ENCODE peak calls at places on chromosomes 6 and 20, in six cellular contexts. C, Q, B, R, Y and H are unnamed samples.

GRCh38 chr6:31336872-31337496 is 20.0 kb downstream of the HLA-B start:
- DNase-seq in C (no peak), R (no peak), B (no peak), Y (peak; percentile 13), Q (no peak), H (peak; percentile 20)

GRCh38 chr6:137099689-137100398 is 55.1 kb upstream of the IL20RA start:
- DNase-seq in C (no peak), B (no peak), R (no peak), Q (no peak), Y (no peak), H (no peak)

GRCh38 chr20:3818155-3819151 is 1.9 kb upstream of the AP5S1 start:
- DNase-seq in Y (peak; percentile 82), B (peak; percentile 85), C (peak; percentile 87), R (peak; percentile 85), Q (peak; percentile 98), H (no peak)

GRCh38 chr6:137775720-137776119 is 91.3 kb upstream of the TNFAIP3 start:
- DNase-seq in C (no peak), R (no peak), Y (no peak), B (peak; percentile 81), Q (no peak), H (no peak)

GRCh38 chr6:134474980-134475379 is 157.1 kb upstream of the SGK1 start:
- DNase-seq in C (no peak), B (no peak), Q (no peak), Y (no peak), R (no peak), H (no peak)

GRCh38 chr20:50283370-50283769 is 92.7 kb downstream of the CEBPB start:
- DNase-seq in Q (no peak), R (no peak), Y (no peak), B (no peak), C (no peak), H (no peak)

GRCh38 chr20:46099491-46100287 is 9.9 kb upstream of the NCOA5 start:
- DNase-seq in Q (no peak), B (peak; percentile 23), C (no peak), R (no peak), Y (no peak), H (no peak)

GRCh38 chr20:13173201-13173600 is 47.9 kb upstream of the ISM1 start:
- DNase-seq in R (no peak), B (no peak), C (no peak), Q (no peak), Y (no peak), H (no peak)

GRCh38 chr6:154705471-154706113 is 27.6 kb upstream of the SCAF8 start:
- DNase-seq in B (peak; percentile 45), Q (peak; percentile 11), C (no peak), R (no peak), Y (peak; percentile 20), H (no peak)

GRCh38 chr6:43019152-43019551 is 2.3 kb upstream of the RRP36 start:
- DNase-seq in Q (no peak), Y (no peak), R (no peak), C (no peak), B (no peak), H (no peak)

GRCh38 chr20:5835870-5836269 is 85.7 kb downstream of the SHLD1 start:
- DNase-seq in B (peak; percentile 59), Y (peak; percentile 67), Q (no peak), C (peak; percentile 57), R (no peak), H (no peak)

GRCh38 chr6:132736239-132736638 is 21.5 kb downstream of the VNN2 start:
- DNase-seq in Q (no peak), R (no peak), B (peak; percentile 33), Y (peak; percentile 21), C (peak; percentile 14), H (peak; percentile 53)

GRCh38 chr6:18121580-18122127 is 823 bp downstream of the NHLRC1 start:
- DNase-seq in Y (no peak), R (peak; percentile 63), Q (no peak), C (no peak), B (no peak), H (no peak)

GRCh38 chr6:6689413-6690143 is 101.1 kb downstream of the LY86 start:
- DNase-seq in Y (peak; percentile 67), R (no peak), B (no peak), Q (no peak), C (peak; percentile 24), H (peak; percentile 97)

GRCh38 chr20:46568570-46569129 is 18.2 kb upstream of the OCSTAMP start:
- DNase-seq in Q (peak; percentile 94), C (peak; percentile 72), Y (peak; percentile 88), B (peak; percentile 93), R (peak; percentile 93), H (no peak)

GRCh38 chr6:144581807-144582537 is 296.8 kb downstream of the UTRN start:
- DNase-seq in Q (peak; percentile 24), Y (peak; percentile 57), R (no peak), C (peak; percentile 44), B (peak; percentile 41), H (no peak)

GRCh38 chr20:56343861-56344381 is 14.9 kb upstream of the FAM210B start:
- DNase-seq in Q (peak; percentile 57), R (no peak), B (peak; percentile 55), C (peak; percentile 24), Y (peak; percentile 51), H (no peak)

GRCh38 chr6:112946051-112946450 is 598.9 kb downstream of the RFPL4B start:
- DNase-seq in Y (peak; percentile 39), B (peak; percentile 74), Q (no peak), R (no peak), C (peak; percentile 40), H (no peak)

GRCh38 chr6:52482903-52483670 is 62.9 kb downstream of the EFHC1 start:
- DNase-seq in Y (no peak), C (peak; percentile 51), R (no peak), Q (no peak), B (no peak), H (no peak)

GRCh38 chr6:36735110-36735971 is 37.7 kb downstream of the RAB44 start:
- DNase-seq in C (peak; percentile 76), Q (peak; percentile 66), Y (peak; percentile 80), R (peak; percentile 94), B (peak; percentile 94), H (peak; percentile 71)

GRCh38 chr6:41306187-41306854 is 19.8 kb upstream of the TREM1 start:
- DNase-seq in Y (peak; percentile 62), C (peak; percentile 49), R (no peak), Q (peak; percentile 74), B (peak; percentile 55), H (peak; percentile 32)

GRCh38 chr6:165272585-165272984 is 36.8 kb downstream of the C6orf118 start:
- DNase-seq in R (no peak), C (no peak), Q (no peak), Y (no peak), B (no peak), H (no peak)

GRCh38 chr6:8108031-8108660 is 5.8 kb upstream of the EEF1E1 start:
- DNase-seq in B (peak; percentile 80), C (peak; percentile 99), Y (peak; percentile 95), R (no peak), Q (no peak), H (peak; percentile 91)

GRCh38 chr6:4224082-4224978 is 89.0 kb upstream of the ECI2 start:
- DNase-seq in C (peak; percentile 51), B (peak; percentile 58), Y (no peak), Q (no peak), R (no peak), H (no peak)

GRCh38 chr6:40417031-40417430 is 170.1 kb downstream of the LRFN2 start:
- DNase-seq in Y (no peak), R (no peak), B (no peak), Q (no peak), C (no peak), H (no peak)

GRCh38 chr20:50824137-50824536 is 29.3 kb downstream of the BCAS4 start:
- DNase-seq in Y (peak; percentile 75), R (peak; percentile 69), C (peak; percentile 86), Q (peak; percentile 55), B (peak; percentile 85), H (no peak)

GRCh38 chr6:97021194-97021593 is 96.7 kb downstream of the KLHL32 start:
- DNase-seq in B (no peak), R (no peak), Y (no peak), Q (no peak), C (no peak), H (peak; percentile 1)

GRCh38 chr6:155959898-155960297 is 504.3 kb upstream of the NOX3 start:
- DNase-seq in Y (no peak), Q (no peak), R (no peak), C (no peak), B (no peak), H (no peak)

GRCh38 chr6:126716012-126716411 is 376.1 kb downstream of the CENPW start:
- DNase-seq in Q (no peak), B (no peak), R (no peak), C (peak; percentile 26), Y (no peak), H (no peak)

GRCh38 chr20:50562262-50562701 is 52.1 kb downstream of the PTPN1 start:
- DNase-seq in R (no peak), C (no peak), B (no peak), Y (no peak), Q (no peak), H (no peak)

GRCh38 chr6:55449219-55449618 is 122.0 kb downstream of the GFRAL start:
- DNase-seq in B (no peak), R (no peak), Y (peak; percentile 42), Q (no peak), C (no peak), H (no peak)
- TF ChIP-seq CTCF in B (no peak), R (no peak), Y (peak; percentile 40), Q (no peak), C (no peak), H (peak; percentile 44)

GRCh38 chr6:108116781-108117426 is 42.4 kb upstream of the OSTM1 start:
- DNase-seq in Q (no peak), B (no peak), R (no peak), Y (no peak), C (no peak), H (no peak)
- H3K27me3 ChIP-seq in Q (peaks cover 29% of the 10 kb centered on the region), B (peaks cover 100% of the 10 kb centered on the region), R (peaks cover 65% of the 10 kb centered on the region), Y (peaks cover 69% of the 10 kb centered on the region), C (peaks cover 92% of the 10 kb centered on the region), H (peaks cover 98% of the 10 kb centered on the region)

GRCh38 chr20:58155148-58155925 is 73.1 kb downstream of the ANKRD60 start:
- DNase-seq in Y (no peak), R (no peak), B (no peak), Q (no peak), C (no peak), H (no peak)
- TF ChIP-seq CTCF in Y (no peak), R (no peak), B (no peak), Q (no peak), C (no peak), H (peak; percentile 18)

GRCh38 chr20:48805286-48805685 is 22.5 kb downstream of the PREX1 start:
- DNase-seq in B (no peak), R (no peak), Y (no peak), C (no peak), Q (no peak), H (no peak)
- H3K27me3 ChIP-seq in B (no peaks in the 10 kb centered on the region), R (no peaks in the 10 kb centered on the region), Y (peaks cover 2% of the 10 kb centered on the region), C (peaks cover 20% of the 10 kb centered on the region), Q (no peaks in the 10 kb centered on the region), H (no peaks in the 10 kb centered on the region)

GRCh38 chr6:166304106-166304505 is 4.1 kb downstream of the PRR18 start:
- DNase-seq in Q (no peak), C (no peak), Y (no peak), R (no peak), B (no peak), H (no peak)
- TF ChIP-seq CTCF in Q (no peak), C (no peak), Y (no peak), R (no peak), B (no peak), H (no peak)

GRCh38 chr6:27547157-27548075 is 74.5 kb upstream of the ZNF184 start:
- DNase-seq in C (peak; percentile 68), B (peak; percentile 67), Q (no peak), Y (peak; percentile 75), R (no peak), H (no peak)
- H3K27me3 ChIP-seq in C (no peaks in the 10 kb centered on the region), B (peaks cover 53% of the 10 kb centered on the region), Q (peaks cover 26% of the 10 kb centered on the region), Y (no peaks in the 10 kb centered on the region), R (peaks cover 81% of the 10 kb centered on the region), H (no peaks in the 10 kb centered on the region)